ENCODE peak calls at places on chromosomes 12 and 14, in seven cellular contexts. X, R, G, C, M, K and Q are unnamed samples.

GRCh38 chr14:87901196-87901595 is 91.8 kb downstream of the GALC start:
- DNase-seq in C (no peak), X (peak; percentile 13), R (no peak), G (no peak), K (no peak), M (no peak), Q (no peak)

GRCh38 chr14:85487215-85487614 is 42.7 kb upstream of the FLRT2 start:
- DNase-seq in X (no peak), M (no peak), G (no peak), K (no peak), R (no peak), C (peak; percentile 45), Q (no peak)

GRCh38 chr14:102256691-102257090 is 48.3 kb downstream of the MOK start:
- DNase-seq in M (no peak), K (no peak), X (no peak), G (no peak), C (no peak), R (no peak), Q (no peak)

GRCh38 chr14:77849711-77850110 is 49.8 kb downstream of the ADCK1 start:
- DNase-seq in R (no peak), C (peak; percentile 60), G (no peak), K (no peak), M (no peak), X (no peak), Q (no peak)

GRCh38 chr12:119547016-119547415 is 46.6 kb upstream of the TMEM233 start:
- DNase-seq in G (no peak), K (no peak), R (no peak), M (no peak), C (no peak), X (no peak), Q (no peak)

GRCh38 chr12:66596189-66596588 is 82.7 kb downstream of the GRIP1 start:
- DNase-seq in C (peak; percentile 67), M (no peak), X (no peak), G (no peak), K (no peak), R (no peak), Q (no peak)

GRCh38 chr12:2745655-2746054 is 49.1 kb upstream of the FKBP4 start:
- DNase-seq in C (no peak), R (no peak), K (no peak), M (no peak), X (no peak), G (no peak), Q (no peak)

GRCh38 chr12:52300796-52301691 is 9.7 kb upstream of the KRT81 start:
- DNase-seq in X (no peak), M (no peak), C (no peak), K (no peak), R (no peak), G (peak; percentile 52), Q (no peak)

GRCh38 chr12:120235369-120236123 is 30.0 kb downstream of the PXN start:
- DNase-seq in M (no peak), K (no peak), X (no peak), G (peak; percentile 29), C (no peak), R (no peak), Q (no peak)

GRCh38 chr12:75815756-75816155 is 215.8 kb downstream of the PHLDA1 start:
- DNase-seq in X (no peak), C (no peak), G (no peak), K (no peak), R (no peak), M (no peak), Q (no peak)

GRCh38 chr14:35122696-35123387 is 490 bp downstream of the PRORP start:
- DNase-seq in R (no peak), C (peak; percentile 61), K (no peak), X (no peak), G (no peak), M (no peak), Q (no peak)

GRCh38 chr12:10910380-10910779 is 1.0 kb upstream of the TAS2R13 start:
- DNase-seq in K (no peak), G (no peak), M (no peak), C (no peak), X (peak; percentile 22), R (no peak), Q (no peak)

GRCh38 chr14:100592461-100592871 is 5.2 kb upstream of the BEGAIN start:
- DNase-seq in R (no peak), C (no peak), M (no peak), K (no peak), G (peak; percentile 4), X (no peak), Q (peak; percentile 34)

GRCh38 chr12:49476091-49476490 is 62.7 kb upstream of the KCNH3 start:
- DNase-seq in C (no peak), M (no peak), K (no peak), R (no peak), G (peak; percentile 28), X (no peak), Q (no peak)

GRCh38 chr12:108634225-108634795 is 616 bp upstream of the SELPLG start:
- DNase-seq in C (no peak), X (no peak), M (no peak), K (no peak), G (no peak), R (no peak), Q (peak; percentile 78)

GRCh38 chr12:3231399-3231876 is 154.3 kb downstream of the TSPAN9 start:
- DNase-seq in G (peak; percentile 67), R (no peak), K (peak; percentile 69), C (no peak), M (no peak), X (no peak), Q (no peak)

GRCh38 chr14:20802341-20803084 is at the start of gene RNASE1:
- DNase-seq in C (no peak), K (peak; percentile 59), R (no peak), X (peak; percentile 66), M (no peak), G (no peak), Q (peak; percentile 57)

GRCh38 chr14:90774316-90774715 is 41.9 kb downstream of the TTC7B start:
- DNase-seq in K (no peak), R (no peak), M (no peak), G (no peak), C (no peak), X (no peak), Q (no peak)

GRCh38 chr12:131151558-131152345 is 198.0 kb downstream of the ADGRD1 start:
- DNase-seq in X (no peak), K (no peak), R (no peak), G (no peak), M (no peak), C (no peak), Q (no peak)

GRCh38 chr12:131147293-131147692 is 193.6 kb downstream of the ADGRD1 start:
- DNase-seq in C (no peak), X (no peak), M (no peak), R (no peak), K (no peak), G (no peak), Q (no peak)

GRCh38 chr12:131142891-131143637 is 189.4 kb downstream of the ADGRD1 start:
- DNase-seq in X (no peak), M (no peak), K (no peak), G (no peak), C (no peak), R (no peak), Q (no peak)

GRCh38 chr12:131152587-131152986 is 198.9 kb downstream of the ADGRD1 start:
- DNase-seq in G (no peak), X (no peak), M (no peak), C (no peak), R (no peak), K (no peak), Q (no peak)

GRCh38 chr12:131147894-131148293 is 194.2 kb downstream of the ADGRD1 start:
- DNase-seq in C (no peak), R (no peak), K (no peak), X (no peak), G (no peak), M (no peak), Q (no peak)
- TF ChIP-seq CTCF in C (no peak), R (no peak), K (no peak), X (no peak), G (no peak), M (no peak), Q (no peak)

GRCh38 chr14:47536341-47536740 is 139.1 kb downstream of the MDGA2 start:
- DNase-seq in X (no peak), K (no peak), R (no peak), G (no peak), C (no peak), M (no peak), Q (no peak)

GRCh38 chr14:47541652-47542051 is 133.8 kb downstream of the MDGA2 start:
- DNase-seq in R (no peak), X (no peak), G (no peak), C (no peak), M (no peak), K (no peak), Q (no peak)

GRCh38 chr14:47539065-47539464 is 136.3 kb downstream of the MDGA2 start:
- DNase-seq in X (no peak), R (peak; percentile 6), G (no peak), M (no peak), K (no peak), C (peak; percentile 20), Q (no peak)
- TF ChIP-seq CTCF in X (no peak), R (peak; percentile 36), G (no peak), M (no peak), K (peak; percentile 28), C (peak; percentile 39), Q (peak; percentile 29)

DNA sequence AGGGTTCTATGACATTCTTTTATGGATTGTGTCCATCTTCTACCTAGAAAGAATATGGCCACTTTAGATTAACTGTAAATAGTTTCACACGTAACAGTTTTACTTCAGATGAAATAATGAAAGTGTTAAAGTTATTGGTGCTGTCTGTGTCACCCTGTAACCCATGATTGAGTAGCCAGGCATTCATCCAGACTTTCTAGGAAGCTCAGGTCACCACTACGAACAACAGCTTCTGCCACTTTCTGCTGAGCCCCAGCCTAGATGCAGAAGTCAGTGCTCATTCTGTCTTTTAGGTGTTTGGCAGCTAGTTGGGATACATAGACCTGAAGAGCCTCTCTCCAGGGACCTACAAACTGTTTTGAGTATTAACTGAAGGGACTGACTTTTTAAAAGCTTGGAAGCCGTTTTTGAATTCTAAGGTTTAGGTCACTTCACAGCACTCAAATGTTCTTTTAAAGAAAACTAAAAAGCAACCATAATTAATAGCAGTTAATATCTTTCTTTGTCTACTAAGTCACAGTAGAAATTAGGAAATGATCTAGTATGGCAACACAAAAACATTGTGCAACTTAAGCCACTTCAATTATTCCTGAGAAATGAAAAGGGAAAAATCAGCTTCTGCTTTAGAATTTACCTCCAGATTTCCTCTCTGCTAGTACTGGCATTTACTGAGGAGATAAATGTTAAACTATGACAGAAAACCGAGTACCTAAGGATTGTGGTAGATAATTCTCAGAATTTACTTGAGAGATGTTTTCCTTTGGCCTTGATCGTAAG is 266.9 kb downstream of the CCDC91 start:
- DNase-seq in M (no peak), K (no peak), R (no peak), X (no peak), C (no peak), G (no peak), Q (no peak)
- TF ChIP-seq CTCF in M (no peak), K (no peak), R (no peak), X (no peak), C (no peak), G (no peak), Q (no peak)

GRCh38 chr12:85920324-85920947 is 46.3 kb downstream of the NTS start:
- DNase-seq in G (no peak), R (peak; percentile 20), M (no peak), C (peak; percentile 51), K (no peak), X (no peak), Q (no peak)
- TF ChIP-seq CTCF in G (peak; percentile 55), R (peak; percentile 56), M (peak; percentile 4), C (peak; percentile 46), K (peak; percentile 73), X (peak; percentile 50), Q (peak; percentile 66)